ENCODE peak calls at places on chromosomes 3 and 15, in ten cellular contexts. Q is activated naive CD8-positive, alpha-beta T cell treated with anti-CD3 and anti-CD28 coated beads, Interleukin-2, amount 50 U/mL, for 24 hours; W is upper lobe of left lung; Z is RWPE2; F is lower lobe of right lung; M is mucosa of descending colon; O is sciatic nerve; J is naive B cell; T is HCT116; A is A549. I is an unnamed sample.

GRCh38 chr3:189158034-189158433 is 13.7 kb upstream of the TPRG1 start:
- ATAC-seq in Q (peak), W (no peak), Z (no peak), F (no peak), M (no peak), O (no peak), J (no peak), T (no peak), A (no peak), I (no peak)

GRCh38 chr15:32099097-32099496 is 68.8 kb downstream of the CHRNA7 start:
- ATAC-seq in Q (no peak), W (no peak), Z (peak), F (no peak), M (no peak), O (no peak), J (no peak), T (no peak), A (no peak), I (no peak)

GRCh38 chr15:38526158-38526557 is 38.5 kb downstream of the RASGRP1 start:
- ATAC-seq in Q (no peak), W (no peak), Z (no peak), F (no peak), M (no peak), O (no peak), J (no peak), T (no peak), A (no peak), I (no peak)

GRCh38 chr3:94875149-94875548 is 812.3 kb downstream of the NSUN3 start:
- ATAC-seq in Q (no peak), W (no peak), Z (no peak), F (peak), M (no peak), O (peak), J (no peak), T (no peak), A (no peak), I (no peak)

GRCh38 chr15:45842151-45842550 is 207.3 kb downstream of the SQOR start:
- ATAC-seq in Q (no peak), W (no peak), Z (no peak), F (no peak), M (peak), O (no peak), J (no peak), T (no peak), A (no peak), I (no peak)

GRCh38 chr3:194760740-194761139 is 75.1 kb downstream of the FAM43A start:
- ATAC-seq in Q (no peak), W (no peak), Z (no peak), F (no peak), M (no peak), O (peak), J (no peak), T (no peak), A (no peak), I (no peak)

GRCh38 chr15:69138963-69139362 is 21.5 kb upstream of the GLCE start:
- ATAC-seq in Q (no peak), W (no peak), Z (no peak), F (no peak), M (no peak), O (no peak), J (no peak), T (no peak), A (no peak), I (no peak)

GRCh38 chr15:58545307-58546065 is 113.7 kb downstream of the LIPC start:
- ATAC-seq in Q (peak), W (no peak), Z (no peak), F (peak), M (no peak), O (no peak), J (no peak), T (no peak), A (no peak), I (no peak)

GRCh38 chr15:64314456-64314855 is 41.5 kb downstream of the CSNK1G1 start:
- ATAC-seq in Q (no peak), W (no peak), Z (no peak), F (no peak), M (no peak), O (no peak), J (no peak), T (no peak), A (no peak), I (no peak)

GRCh38 chr15:50134524-50135024 is 15.5 kb upstream of the ATP8B4 start:
- ATAC-seq in Q (peak), W (peak), Z (peak), F (peak), M (peak), O (peak), J (no peak), T (peak), A (peak), I (peak)